ENCODE peak calls at places on chromosome 1, in ten cellular contexts. F is K562, K is fibroblast of lung, J is choroid plexus epithelial cell, D is endothelial cell, N is GM12864, C is WTC11, Z is astrocyte, T is lower lobe of right lung, Q is IMR-90. S is an unnamed sample.

GRCh38 chr1:11629184-11629583 is 25.0 kb downstream of the FBXO2 start:
- DNase-seq in K (no peak), D (no peak), N (no peak), F (no peak), J (no peak), Q (no peak), Z (no peak), C (no peak), T (no peak), S (no peak)

GRCh38 chr1:194273660-194274059 is 1087.2 kb upstream of the B3GALT2 start:
- DNase-seq in T (no peak), D (no peak), Z (no peak), C (no peak), N (no peak), J (no peak), Q (no peak), K (no peak), F (no peak), S (no peak)

GRCh38 chr1:162389021-162389818 is 7.7 kb downstream of the C1orf226 start:
- DNase-seq in D (no peak), N (no peak), K (peak), J (peak), Q (peak), C (no peak), T (no peak), F (peak), Z (peak), S (peak)

GRCh38 chr1:171600852-171601251 is 21.2 kb upstream of the MYOCOS start:
- DNase-seq in T (no peak), Q (no peak), J (no peak), N (no peak), D (no peak), F (no peak), C (peak), Z (no peak), K (no peak), S (no peak)

GRCh38 chr1:205421728-205422127 is at the start of gene LEMD1:
- DNase-seq in D (no peak), Z (peak), Q (no peak), C (no peak), J (no peak), T (no peak), K (no peak), F (no peak), N (no peak), S (no peak)

GRCh38 chr1:157626099-157626498 is 28.2 kb upstream of the FCRL4 start:
- DNase-seq in D (peak), N (peak), Z (no peak), J (no peak), K (no peak), T (no peak), Q (no peak), F (peak), C (peak), S (no peak)

GRCh38 chr1:1345860-1346500 is 3.2 kb downstream of the DVL1 start:
- DNase-seq in K (no peak), C (no peak), T (no peak), J (no peak), N (no peak), F (no peak), Z (no peak), Q (no peak), D (no peak), S (no peak)

GRCh38 chr1:17244826-17245740 is 3.8 kb upstream of the PADI3 start:
- DNase-seq in C (no peak), Q (no peak), F (no peak), K (no peak), D (no peak), N (no peak), Z (no peak), J (no peak), T (no peak), S (no peak)

GRCh38 chr1:177849130-177849529 is 120.7 kb downstream of the SEC16B start:
- DNase-seq in T (no peak), Z (peak), D (no peak), C (no peak), J (no peak), K (peak), N (no peak), F (no peak), Q (peak), S (peak)

GRCh38 chr1:55860816-55861519 is 645.8 kb upstream of the USP24 start:
- DNase-seq in C (peak), Z (no peak), Q (peak), K (peak), T (no peak), J (peak), F (no peak), D (peak), N (no peak), S (no peak)

GRCh38 chr1:90761781-90762589 is 44.9 kb upstream of the BARHL2 start:
- DNase-seq in T (no peak), F (no peak), K (no peak), J (no peak), Q (no peak), D (no peak), Z (no peak), C (no peak), N (no peak), S (no peak)

GRCh38 chr1:198258491-198258890 is 101.7 kb downstream of the NEK7 start:
- DNase-seq in D (no peak), J (peak), C (no peak), T (no peak), F (no peak), Z (peak), Q (peak), K (peak), N (peak), S (peak)

GRCh38 chr1:67213164-67213563 is 46.9 kb downstream of the IL23R start:
- DNase-seq in T (no peak), N (no peak), J (peak), D (peak), F (peak), Q (peak), K (peak), Z (peak), C (peak), S (peak)

DNA sequence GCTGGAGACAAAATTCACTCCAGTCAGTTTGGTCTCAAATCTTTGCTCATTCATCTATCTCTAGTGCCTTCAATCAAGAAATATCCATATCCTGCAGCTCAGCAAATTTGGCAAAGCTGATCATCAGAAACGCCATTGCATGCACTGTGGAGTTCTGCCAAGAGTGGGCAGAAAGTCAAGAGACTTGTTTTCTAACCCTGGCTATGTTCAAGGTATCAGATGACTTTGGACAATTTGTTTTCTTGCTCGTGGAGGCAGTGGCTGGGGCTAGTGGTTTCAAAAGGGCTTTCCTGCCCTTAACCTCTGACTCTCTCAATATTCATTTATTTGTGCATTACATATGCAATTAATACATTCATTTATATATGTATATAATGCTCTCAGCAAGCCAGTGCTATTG is 12.8 kb upstream of the LRRC52 start:
- DNase-seq in C (no peak), Q (no peak), J (no peak), Z (no peak), T (no peak), N (no peak), K (no peak), D (no peak), F (no peak), S (no peak)
- TF ChIP-seq CTCF in C (no peak), Q (no peak), J (no peak), Z (no peak), T (no peak), N (no peak), K (no peak), D (no peak), F (no peak), S (no peak)

GRCh38 chr1:235612761-235613160 is 36.8 kb downstream of the GNG4 start:
- DNase-seq in N (no peak), T (no peak), Z (no peak), K (no peak), C (no peak), Q (no peak), J (no peak), D (no peak), F (no peak), S (no peak)
- TF ChIP-seq CTCF in N (no peak), T (no peak), Z (no peak), K (no peak), C (no peak), Q (no peak), J (no peak), D (no peak), F (no peak), S (no peak)

GRCh38 chr1:25245393-25245792 is 1.9 kb downstream of the RSRP1 start:
- DNase-seq in J (no peak), T (no peak), F (no peak), Z (no peak), D (no peak), K (no peak), C (no peak), N (no peak), Q (no peak), S (no peak)

GRCh38 chr1:25247829-25248754 is 838 bp upstream of the RSRP1 start:
- DNase-seq in K (no peak), Q (no peak), F (no peak), J (no peak), C (no peak), N (no peak), Z (no peak), T (no peak), D (no peak), S (no peak)

GRCh38 chr1:25246600-25247023 is 642 bp downstream of the RSRP1 start:
- DNase-seq in N (no peak), T (no peak), Q (no peak), C (peak), D (no peak), K (no peak), F (peak), Z (no peak), J (peak), S (no peak)

GRCh38 chr1:25245809-25246599 is 1.2 kb downstream of the RSRP1 start:
- DNase-seq in C (no peak), Z (no peak), F (peak), D (no peak), T (no peak), N (no peak), J (peak), Q (peak), K (peak), S (peak)

DNA sequence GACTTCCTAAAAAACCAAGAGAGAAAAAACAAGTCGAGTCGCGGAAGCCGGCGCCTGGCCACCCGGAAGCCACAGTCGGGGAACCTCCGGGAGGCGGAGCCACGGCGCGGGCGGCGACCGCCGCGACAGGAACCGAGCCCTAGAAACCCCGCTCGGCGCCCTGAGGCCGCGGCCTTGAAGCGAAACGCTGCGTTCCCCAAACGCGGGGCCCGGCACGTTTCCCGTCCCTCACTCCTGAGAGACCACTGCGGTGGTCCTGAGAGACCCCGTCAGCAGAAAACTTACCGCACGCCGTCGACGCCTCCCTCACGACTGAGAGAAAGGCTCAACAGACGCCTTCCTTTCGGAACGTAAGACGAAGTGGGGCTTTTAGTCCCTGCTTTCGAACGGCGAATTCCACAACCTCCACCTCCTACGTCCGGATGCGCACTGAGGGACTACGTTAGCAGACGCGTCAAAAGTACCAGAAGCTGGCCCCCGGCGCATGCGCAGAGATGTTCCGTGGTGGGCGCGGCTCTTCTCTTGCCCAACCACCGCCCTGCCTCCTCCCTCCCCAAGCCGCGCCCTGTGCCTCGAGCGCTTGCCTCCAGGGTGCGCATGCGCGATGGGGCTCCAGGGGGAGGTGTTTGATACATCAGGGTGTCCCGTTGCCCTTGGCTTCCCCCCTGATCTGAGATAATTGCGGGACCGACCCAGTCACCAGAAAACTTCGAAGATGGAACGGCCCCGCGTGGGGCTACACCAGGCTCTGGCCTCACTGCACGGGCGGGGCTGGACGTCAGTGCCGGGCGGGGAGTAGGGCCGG is at the start of gene RSRP1:
- DNase-seq in Z (peak), C (peak), K (peak), D (peak), Q (peak), F (peak), J (peak), N (peak), T (peak), S (peak)
- TF ChIP-seq CTCF in Z (no peak), C (no peak), K (no peak), D (no peak), Q (no peak), F (no peak), J (peak), N (no peak), T (no peak), S (no peak)

GRCh38 chr1:199312626-199313025 is 673.8 kb downstream of the PTPRC start:
- DNase-seq in Q (no peak), N (no peak), Z (no peak), T (no peak), C (no peak), J (no peak), K (no peak), F (no peak), D (no peak), S (no peak)

GRCh38 chr1:199308349-199308846 is 669.6 kb downstream of the PTPRC start:
- DNase-seq in Q (no peak), J (no peak), K (no peak), F (no peak), C (no peak), T (no peak), D (no peak), Z (no peak), N (no peak), S (no peak)

GRCh38 chr1:199310701-199311100 is 671.9 kb downstream of the PTPRC start:
- DNase-seq in C (no peak), Q (no peak), F (no peak), N (no peak), Z (no peak), J (no peak), D (no peak), K (no peak), T (no peak), S (no peak)

GRCh38 chr1:199311478-199312242 is 672.8 kb downstream of the PTPRC start:
- DNase-seq in Q (no peak), K (no peak), T (no peak), Z (no peak), J (no peak), D (no peak), F (no peak), C (no peak), N (no peak), S (no peak)

GRCh38 chr1:199313444-199313843 is 674.6 kb downstream of the PTPRC start:
- DNase-seq in J (no peak), K (no peak), D (no peak), Q (no peak), Z (no peak), T (no peak), F (no peak), N (no peak), C (no peak), S (no peak)
- TF ChIP-seq CTCF in J (no peak), K (no peak), D (no peak), Q (peak), Z (no peak), T (no peak), F (no peak), N (no peak), C (no peak), S (no peak)

DNA sequence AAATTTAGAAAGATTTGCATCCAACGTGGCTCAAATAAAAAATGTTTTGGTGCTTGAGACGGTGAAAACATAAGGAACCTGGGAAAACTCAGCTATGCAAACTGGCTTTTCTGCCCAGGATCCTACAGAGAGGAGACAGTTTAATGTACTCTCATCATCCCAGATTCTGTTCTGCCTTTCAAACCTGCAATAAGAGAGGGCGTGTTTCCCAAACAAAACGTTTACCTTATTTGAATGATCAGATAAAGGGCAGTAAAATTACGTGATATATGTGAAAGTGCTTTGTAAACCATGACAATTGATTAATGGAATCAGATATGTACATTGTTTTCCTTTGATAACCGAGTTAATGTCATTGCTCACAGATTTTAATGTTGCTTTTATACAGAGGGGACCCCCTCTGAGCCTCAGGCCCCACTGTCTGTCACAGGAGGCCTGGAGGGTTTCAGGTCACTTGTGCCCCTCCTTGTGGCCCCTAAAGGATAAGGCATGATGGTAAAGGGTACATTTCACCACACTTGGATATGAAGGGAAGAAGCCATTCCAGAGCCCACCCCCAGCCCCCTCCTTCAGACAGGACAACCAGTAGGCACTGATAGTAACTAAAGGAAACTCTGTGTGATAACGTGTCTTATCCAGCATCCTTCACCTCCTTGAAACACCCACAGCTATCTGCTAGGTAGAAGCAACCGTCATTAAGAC is 157.6 kb downstream of the EDEM3 start:
- DNase-seq in K (no peak), C (no peak), J (no peak), T (no peak), D (no peak), Q (no peak), Z (no peak), F (no peak), N (no peak), S (no peak)
- TF ChIP-seq CTCF in K (no peak), C (no peak), J (peak), T (no peak), D (peak), Q (no peak), Z (no peak), F (peak), N (no peak), S (peak)

S was measured in fibroblast of mammary gland.